ENCODE peak calls at places on chromosomes 11 and 22, in nine cellular contexts. Q is effector CD4-positive, alpha-beta T cell; D is HTR-8/SVneo; P is CD4-positive, alpha-beta T cell; W is CD14-positive monocyte; G is AML-193; C is SK-N-SH; O is T follicular helper cell; J is T-helper 1 cell. E is an unnamed sample.

GRCh38 chr11:116885951-116886629 is 48.7 kb upstream of the APOA1 start:
- DNase-seq in W (no peak), Q (no peak), P (no peak), D (no peak), O (no peak), J (no peak), C (no peak), G (no peak), E (no peak)

GRCh38 chr11:27701262-27702105 is 1.2 kb upstream of the BDNF start:
- DNase-seq in G (no peak), O (no peak), J (no peak), W (no peak), D (no peak), P (no peak), C (peak), Q (no peak), E (no peak)

GRCh38 chr11:45457649-45458048 is 171.5 kb upstream of the SYT13 start:
- DNase-seq in G (peak), O (no peak), Q (no peak), C (no peak), D (peak), J (no peak), P (no peak), W (no peak), E (no peak)

GRCh38 chr22:19766506-19767426 is 6.2 kb downstream of the TBX1 start:
- DNase-seq in D (no peak), O (peak), Q (peak), W (no peak), P (peak), J (peak), C (peak), G (peak), E (peak)

GRCh38 chr11:70610561-70610960 is 212.2 kb downstream of the CTTN start:
- DNase-seq in J (no peak), C (peak), G (no peak), Q (no peak), D (no peak), O (no peak), W (no peak), P (no peak), E (no peak)

GRCh38 chr11:64560139-64560771 is 30.8 kb upstream of the SLC22A12 start:
- DNase-seq in J (no peak), W (no peak), C (no peak), P (no peak), O (no peak), D (no peak), G (no peak), Q (no peak), E (no peak)

GRCh38 chr11:113989381-113989780 is 14.5 kb downstream of the HTR3A start:
- DNase-seq in O (no peak), G (no peak), P (no peak), Q (no peak), C (no peak), D (no peak), W (no peak), J (no peak), E (no peak)

GRCh38 chr11:88604255-88604654 is 266.7 kb upstream of the CTSC start:
- DNase-seq in W (no peak), D (no peak), J (no peak), P (no peak), G (no peak), Q (no peak), O (no peak), C (no peak), E (no peak)

GRCh38 chr11:44263711-44264110 is 46.2 kb downstream of the ALX4 start:
- DNase-seq in O (no peak), G (no peak), Q (no peak), J (no peak), P (no peak), C (no peak), W (no peak), D (no peak), E (no peak)

GRCh38 chr11:93536346-93536871 is 6.8 kb downstream of the SMCO4 start:
- DNase-seq in Q (no peak), J (no peak), P (no peak), G (no peak), D (no peak), W (no peak), O (no peak), C (no peak), E (no peak)

GRCh38 chr22:44628856-44629255 is 73.1 kb upstream of the PRR5 start:
- DNase-seq in C (no peak), J (no peak), O (no peak), G (no peak), W (no peak), P (no peak), D (no peak), Q (no peak), E (no peak)

GRCh38 chr11:73415854-73416615 is 39.8 kb downstream of the RELT start:
- DNase-seq in J (no peak), D (no peak), G (no peak), Q (no peak), C (no peak), O (no peak), W (no peak), P (no peak), E (no peak)

GRCh38 chr11:46237248-46238077 is 40.0 kb upstream of the CREB3L1 start:
- DNase-seq in J (peak), C (peak), G (peak), P (no peak), D (peak), W (peak), Q (peak), O (no peak), E (peak)

GRCh38 chr22:33382427-33382826 is 324.2 kb upstream of the SYN3 start:
- DNase-seq in D (no peak), Q (no peak), P (no peak), C (no peak), J (no peak), O (no peak), W (no peak), G (no peak), E (no peak)

GRCh38 chr22:42711281-42711731 is 9.4 kb downstream of the A4GALT start:
- DNase-seq in W (no peak), O (no peak), J (no peak), C (no peak), G (no peak), Q (no peak), P (no peak), D (no peak), E (no peak)

GRCh38 chr22:41684194-41684593 is 4.5 kb downstream of the SNU13 start:
- DNase-seq in O (no peak), D (no peak), C (no peak), W (no peak), J (no peak), Q (no peak), P (no peak), G (no peak), E (no peak)

GRCh38 chr11:61369372-61370348 is 7.5 kb downstream of the TMEM138 start:
- DNase-seq in Q (no peak), O (no peak), W (no peak), D (no peak), P (no peak), J (no peak), C (no peak), G (no peak), E (no peak)

GRCh38 chr11:74255741-74256369 is 55.6 kb downstream of the P4HA3 start:
- DNase-seq in C (peak), W (peak), J (peak), Q (peak), D (peak), O (peak), P (peak), G (peak), E (peak)

E was measured in T-cell.